ENCODE peak calls at places on chromosomes 5 and 9, in seven cellular contexts. One of them, this sample, is unnamed.

GRCh38 chr9:19184144-19184917 is 46.2 kb upstream of the DENND4C start:
- DNase-seq in adipocyte: peak; percentile 90
- DNase-seq in CD4-positive, alpha-beta T cell: peak; percentile 71
- DNase-seq in vagina: no peak
- DNase-seq in psoas muscle: peak; percentile 78
- DNase-seq in ovary: peak; percentile 84
- DNase-seq in cardiac muscle cell: no peak
- DNase-seq in this sample: peak; percentile 92

GRCh38 chr5:40796487-40796889 is 1.7 kb downstream of the PRKAA1 start:
- DNase-seq in adipocyte: peak; percentile 71
- DNase-seq in vagina: no peak
- DNase-seq in CD4-positive, alpha-beta T cell: no peak
- DNase-seq in psoas muscle: no peak
- DNase-seq in ovary: no peak
- DNase-seq in cardiac muscle cell: no peak
- DNase-seq in this sample: peak; percentile 10

GRCh38 chr5:121974261-121974660 is 12.5 kb downstream of the SRFBP1 start:
- DNase-seq in vagina: no peak
- DNase-seq in psoas muscle: no peak
- DNase-seq in ovary: no peak
- DNase-seq in CD4-positive, alpha-beta T cell: no peak
- DNase-seq in cardiac muscle cell: no peak
- DNase-seq in adipocyte: peak; percentile 19
- DNase-seq in this sample: no peak

GRCh38 chr9:29203216-29203930 is 1630.1 kb upstream of the C9orf72 start:
- DNase-seq in CD4-positive, alpha-beta T cell: no peak
- DNase-seq in adipocyte: no peak
- DNase-seq in vagina: no peak
- DNase-seq in ovary: no peak
- DNase-seq in psoas muscle: no peak
- DNase-seq in cardiac muscle cell: no peak
- DNase-seq in this sample: no peak

GRCh38 chr5:58452566-58453258 is 7.2 kb downstream of the PLK2 start:
- DNase-seq in CD4-positive, alpha-beta T cell: no peak
- DNase-seq in ovary: no peak
- DNase-seq in adipocyte: peak; percentile 50
- DNase-seq in cardiac muscle cell: no peak
- DNase-seq in psoas muscle: no peak
- DNase-seq in vagina: no peak
- DNase-seq in this sample: no peak

GRCh38 chr9:92736816-92737606 is 27.6 kb downstream of the BICD2 start:
- DNase-seq in psoas muscle: no peak
- DNase-seq in CD4-positive, alpha-beta T cell: no peak
- DNase-seq in adipocyte: no peak
- DNase-seq in cardiac muscle cell: no peak
- DNase-seq in vagina: no peak
- DNase-seq in ovary: peak; percentile 4
- DNase-seq in this sample: no peak

GRCh38 chr5:61916621-61917620 is 389.1 kb upstream of the KIF2A start:
- DNase-seq in ovary: no peak
- DNase-seq in vagina: no peak
- DNase-seq in cardiac muscle cell: no peak
- DNase-seq in CD4-positive, alpha-beta T cell: no peak
- DNase-seq in psoas muscle: no peak
- DNase-seq in adipocyte: no peak
- DNase-seq in this sample: no peak

GRCh38 chr9:89837152-89837551 is 232.3 kb downstream of the GADD45G start:
- DNase-seq in ovary: no peak
- DNase-seq in psoas muscle: no peak
- DNase-seq in vagina: no peak
- DNase-seq in CD4-positive, alpha-beta T cell: no peak
- DNase-seq in adipocyte: no peak
- DNase-seq in cardiac muscle cell: no peak
- DNase-seq in this sample: no peak

GRCh38 chr5:111146053-111146452 is 53.9 kb downstream of the WDR36 start:
- DNase-seq in cardiac muscle cell: peak; percentile 8
- DNase-seq in psoas muscle: no peak
- DNase-seq in vagina: no peak
- DNase-seq in ovary: no peak
- DNase-seq in CD4-positive, alpha-beta T cell: no peak
- DNase-seq in adipocyte: no peak
- DNase-seq in this sample: no peak

GRCh38 chr9:109683521-109683920 is 96.5 kb upstream of the PALM2AKAP2 start:
- DNase-seq in vagina: no peak
- DNase-seq in adipocyte: no peak
- DNase-seq in ovary: no peak
- DNase-seq in psoas muscle: no peak
- DNase-seq in cardiac muscle cell: no peak
- DNase-seq in CD4-positive, alpha-beta T cell: no peak
- DNase-seq in this sample: no peak

DNA sequence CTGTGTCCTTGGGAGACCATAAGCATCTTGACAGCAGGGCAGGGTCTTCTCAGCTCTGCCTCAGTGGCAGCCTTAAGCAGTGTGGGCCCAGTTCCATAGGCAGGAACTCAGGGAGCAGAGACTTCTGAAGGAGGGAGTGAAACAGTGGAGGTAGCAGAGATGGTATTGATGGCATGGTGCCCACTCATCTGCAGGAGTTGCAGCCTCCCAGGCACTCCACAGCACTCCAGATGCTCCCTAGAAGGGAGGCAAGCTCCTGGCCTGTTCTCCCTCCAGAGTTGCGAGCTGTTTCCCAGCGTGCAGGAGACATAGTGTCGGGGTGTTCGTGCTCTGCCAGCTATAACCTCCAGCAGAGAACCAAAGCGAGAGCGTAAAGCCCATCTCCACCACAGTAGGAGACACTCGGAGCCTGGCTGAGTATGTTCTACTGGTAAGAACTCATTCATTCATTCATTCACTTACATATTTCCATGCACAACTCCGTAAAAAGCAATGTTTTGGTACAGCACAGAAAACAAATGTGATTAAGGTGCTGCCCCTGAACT is 31.4 kb upstream of the UNC5A start:
- DNase-seq in vagina: peak; percentile 49
- DNase-seq in adipocyte: no peak
- DNase-seq in cardiac muscle cell: no peak
- DNase-seq in psoas muscle: no peak
- DNase-seq in CD4-positive, alpha-beta T cell: no peak
- DNase-seq in ovary: no peak
- DNase-seq in this sample: no peak
- H3K27me3 ChIP-seq in vagina: no peaks in the 10 kb centered on the region
- H3K27me3 ChIP-seq in adipocyte: peaks cover 71% of the 10 kb centered on the region
- H3K27me3 ChIP-seq in cardiac muscle cell: no peaks in the 10 kb centered on the region
- H3K27me3 ChIP-seq in psoas muscle: no peaks in the 10 kb centered on the region
- H3K27me3 ChIP-seq in CD4-positive, alpha-beta T cell: peaks cover 15% of the 10 kb centered on the region
- H3K27me3 ChIP-seq in ovary: no peaks in the 10 kb centered on the region
- H3K27me3 ChIP-seq in this sample: no peaks in the 10 kb centered on the region

GRCh38 chr9:131954299-131954698 is 125.4 kb downstream of the MED27 start:
- DNase-seq in psoas muscle: no peak
- DNase-seq in CD4-positive, alpha-beta T cell: no peak
- DNase-seq in cardiac muscle cell: peak; percentile 24
- DNase-seq in vagina: no peak
- DNase-seq in adipocyte: no peak
- DNase-seq in ovary: no peak
- DNase-seq in this sample: no peak
- H3K27me3 ChIP-seq in psoas muscle: no peaks in the 10 kb centered on the region
- H3K27me3 ChIP-seq in CD4-positive, alpha-beta T cell: no peaks in the 10 kb centered on the region
- H3K27me3 ChIP-seq in cardiac muscle cell: no peaks in the 10 kb centered on the region
- H3K27me3 ChIP-seq in vagina: no peaks in the 10 kb centered on the region
- H3K27me3 ChIP-seq in adipocyte: no peaks in the 10 kb centered on the region
- H3K27me3 ChIP-seq in ovary: no peaks in the 10 kb centered on the region
- H3K27me3 ChIP-seq in this sample: no peaks in the 10 kb centered on the region

DNA sequence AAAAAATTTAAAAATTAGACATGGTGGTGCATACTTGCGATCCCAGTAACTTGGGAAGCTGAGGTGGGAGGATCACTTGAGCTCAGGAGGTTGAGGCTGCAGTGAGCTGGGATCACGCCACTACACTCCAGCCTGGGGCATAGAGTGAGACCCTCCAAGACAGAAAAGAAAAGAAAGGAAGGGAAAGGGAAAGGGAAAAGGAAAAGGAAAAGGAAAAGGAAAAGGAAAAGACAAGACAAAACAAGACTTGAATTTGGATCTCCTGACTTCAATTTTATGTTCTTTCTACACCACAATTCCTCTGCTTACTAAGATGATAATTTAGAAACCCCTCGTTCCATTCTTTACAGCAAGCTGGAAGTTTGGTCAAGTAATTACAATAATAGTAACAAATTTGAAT is 88.1 kb downstream of the NR6A1 start:
- DNase-seq in vagina: no peak
- DNase-seq in adipocyte: no peak
- DNase-seq in CD4-positive, alpha-beta T cell: no peak
- DNase-seq in ovary: no peak
- DNase-seq in cardiac muscle cell: no peak
- DNase-seq in psoas muscle: no peak
- DNase-seq in this sample: no peak
- H3K27me3 ChIP-seq in vagina: no peaks in the 10 kb centered on the region
- H3K27me3 ChIP-seq in adipocyte: no peaks in the 10 kb centered on the region
- H3K27me3 ChIP-seq in CD4-positive, alpha-beta T cell: no peaks in the 10 kb centered on the region
- H3K27me3 ChIP-seq in ovary: no peaks in the 10 kb centered on the region
- H3K27me3 ChIP-seq in cardiac muscle cell: no peaks in the 10 kb centered on the region
- H3K27me3 ChIP-seq in psoas muscle: no peaks in the 10 kb centered on the region
- H3K27me3 ChIP-seq in this sample: no peaks in the 10 kb centered on the region

GRCh38 chr9:1044643-1045042 is 5.5 kb upstream of the DMRT2 start:
- DNase-seq in CD4-positive, alpha-beta T cell: no peak
- DNase-seq in ovary: no peak
- DNase-seq in psoas muscle: peak; percentile 91
- DNase-seq in adipocyte: no peak
- DNase-seq in cardiac muscle cell: no peak
- DNase-seq in vagina: no peak
- DNase-seq in this sample: no peak
- H3K27me3 ChIP-seq in CD4-positive, alpha-beta T cell: peaks cover 98% of the 10 kb centered on the region
- H3K27me3 ChIP-seq in ovary: no peaks in the 10 kb centered on the region
- H3K27me3 ChIP-seq in psoas muscle: peaks cover 4% of the 10 kb centered on the region
- H3K27me3 ChIP-seq in adipocyte: no peaks in the 10 kb centered on the region
- H3K27me3 ChIP-seq in cardiac muscle cell: peaks cover 98% of the 10 kb centered on the region
- H3K27me3 ChIP-seq in vagina: peaks cover 7% of the 10 kb centered on the region
- H3K27me3 ChIP-seq in this sample: peaks cover 7% of the 10 kb centered on the region

DNA sequence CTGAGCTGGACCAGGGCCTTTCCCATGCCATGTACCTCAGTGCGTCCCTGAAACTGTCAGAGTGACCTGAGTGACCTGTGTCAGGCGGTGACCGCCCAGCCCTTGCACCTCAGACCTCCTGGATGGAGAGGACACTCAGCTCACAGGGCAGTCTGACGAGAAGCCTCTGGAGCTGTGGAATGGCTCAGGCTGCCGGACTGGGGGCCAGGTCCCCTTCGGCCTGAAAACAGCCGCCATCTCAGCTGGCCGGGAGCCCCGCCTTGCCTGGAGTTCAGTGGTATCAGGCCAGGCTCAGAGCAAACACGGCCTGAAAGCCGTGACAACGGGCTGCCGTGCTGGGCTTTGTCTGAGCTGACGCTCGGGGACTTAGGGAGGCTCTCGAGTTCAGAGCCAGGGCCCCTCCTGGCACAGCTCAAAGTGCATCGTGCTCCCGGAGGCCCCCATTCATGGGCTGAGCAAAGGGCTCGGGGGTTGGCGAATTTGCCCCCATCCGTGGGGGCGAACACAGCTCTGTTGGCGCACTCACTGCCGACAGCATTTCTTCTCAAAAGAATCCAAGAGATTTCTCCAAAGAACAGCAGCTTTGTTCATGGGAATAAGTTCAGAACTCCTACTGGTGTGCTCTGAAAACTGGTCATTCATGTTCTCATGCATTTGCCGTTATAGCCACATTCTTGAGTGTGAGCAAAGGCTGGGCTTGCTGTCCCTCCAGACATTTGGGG is 8.4 kb upstream of the SLC9A3 start:
- DNase-seq in cardiac muscle cell: no peak
- DNase-seq in psoas muscle: no peak
- DNase-seq in ovary: no peak
- DNase-seq in vagina: no peak
- DNase-seq in CD4-positive, alpha-beta T cell: no peak
- DNase-seq in adipocyte: no peak
- DNase-seq in this sample: no peak
- H3K27me3 ChIP-seq in cardiac muscle cell: peaks cover 43% of the 10 kb centered on the region
- H3K27me3 ChIP-seq in psoas muscle: no peaks in the 10 kb centered on the region
- H3K27me3 ChIP-seq in ovary: no peaks in the 10 kb centered on the region
- H3K27me3 ChIP-seq in vagina: no peaks in the 10 kb centered on the region
- H3K27me3 ChIP-seq in CD4-positive, alpha-beta T cell: peaks cover 52% of the 10 kb centered on the region
- H3K27me3 ChIP-seq in adipocyte: peaks cover 80% of the 10 kb centered on the region
- H3K27me3 ChIP-seq in this sample: peaks cover 27% of the 10 kb centered on the region

DNA sequence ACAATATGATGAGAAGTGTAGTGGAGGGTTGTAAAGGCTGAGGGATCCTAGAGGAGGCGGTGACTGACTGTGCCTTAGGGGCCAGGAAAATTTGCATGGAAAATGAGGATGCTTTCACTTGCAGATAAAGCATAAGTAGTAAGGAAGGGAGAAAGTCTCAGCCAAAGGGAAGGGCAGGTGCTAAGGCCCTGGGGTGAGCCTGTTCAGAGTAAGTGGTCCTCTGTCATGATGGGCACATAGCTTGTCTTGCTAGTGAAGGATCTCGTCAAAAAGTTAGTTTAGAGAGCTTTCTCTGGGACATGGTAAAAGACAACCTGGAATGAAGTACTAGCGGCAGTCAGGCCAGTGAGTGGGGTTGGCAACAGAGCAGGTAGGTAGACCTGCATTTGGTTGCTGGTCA is 75.4 kb upstream of the CPLX2 start:
- DNase-seq in CD4-positive, alpha-beta T cell: no peak
- DNase-seq in psoas muscle: no peak
- DNase-seq in cardiac muscle cell: no peak
- DNase-seq in ovary: no peak
- DNase-seq in adipocyte: no peak
- DNase-seq in vagina: no peak
- DNase-seq in this sample: no peak
- H3K27me3 ChIP-seq in CD4-positive, alpha-beta T cell: peaks cover 52% of the 10 kb centered on the region
- H3K27me3 ChIP-seq in psoas muscle: no peaks in the 10 kb centered on the region
- H3K27me3 ChIP-seq in cardiac muscle cell: peaks cover 24% of the 10 kb centered on the region
- H3K27me3 ChIP-seq in ovary: no peaks in the 10 kb centered on the region
- H3K27me3 ChIP-seq in adipocyte: peaks cover 35% of the 10 kb centered on the region
- H3K27me3 ChIP-seq in vagina: no peaks in the 10 kb centered on the region
- H3K27me3 ChIP-seq in this sample: peaks cover 42% of the 10 kb centered on the region

DNA sequence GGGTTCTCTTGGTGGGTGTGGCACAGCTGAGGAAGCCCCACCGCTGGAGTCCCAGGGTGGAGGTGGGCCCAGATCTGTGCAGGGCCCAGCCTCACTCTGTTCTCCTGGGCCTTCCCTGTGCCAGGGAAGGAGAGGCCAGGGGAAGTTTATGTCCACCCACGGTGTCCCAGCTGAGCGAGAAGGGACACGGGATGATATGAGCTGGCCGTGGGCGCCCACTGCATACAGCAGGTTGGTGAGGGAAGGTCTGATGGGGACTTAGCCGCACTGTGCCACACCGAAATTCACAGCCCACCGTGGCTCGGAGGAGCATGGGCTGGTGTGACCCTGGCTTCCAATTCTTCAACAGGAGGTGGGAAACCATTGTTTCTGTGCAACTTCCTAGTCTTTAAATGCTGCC is 33.9 kb downstream of the UNC5A start:
- DNase-seq in adipocyte: no peak
- DNase-seq in vagina: no peak
- DNase-seq in CD4-positive, alpha-beta T cell: no peak
- DNase-seq in cardiac muscle cell: no peak
- DNase-seq in ovary: no peak
- DNase-seq in psoas muscle: no peak
- DNase-seq in this sample: no peak
- H3K27me3 ChIP-seq in adipocyte: peaks cover 43% of the 10 kb centered on the region
- H3K27me3 ChIP-seq in vagina: no peaks in the 10 kb centered on the region
- H3K27me3 ChIP-seq in CD4-positive, alpha-beta T cell: peaks cover 34% of the 10 kb centered on the region
- H3K27me3 ChIP-seq in cardiac muscle cell: no peaks in the 10 kb centered on the region
- H3K27me3 ChIP-seq in ovary: no peaks in the 10 kb centered on the region
- H3K27me3 ChIP-seq in psoas muscle: peaks cover 3% of the 10 kb centered on the region
- H3K27me3 ChIP-seq in this sample: peaks cover 30% of the 10 kb centered on the region

GRCh38 chr5:77851229-77852067 is 75.3 kb upstream of the TBCA start:
- DNase-seq in adipocyte: peak; percentile 63
- DNase-seq in vagina: no peak
- DNase-seq in psoas muscle: no peak
- DNase-seq in CD4-positive, alpha-beta T cell: no peak
- DNase-seq in cardiac muscle cell: peak; percentile 49
- DNase-seq in ovary: peak; percentile 27
- DNase-seq in this sample: peak; percentile 7
- H3K27me3 ChIP-seq in adipocyte: no peaks in the 10 kb centered on the region
- H3K27me3 ChIP-seq in vagina: no peaks in the 10 kb centered on the region
- H3K27me3 ChIP-seq in psoas muscle: no peaks in the 10 kb centered on the region
- H3K27me3 ChIP-seq in CD4-positive, alpha-beta T cell: peaks cover 39% of the 10 kb centered on the region
- H3K27me3 ChIP-seq in cardiac muscle cell: peaks cover 57% of the 10 kb centered on the region
- H3K27me3 ChIP-seq in ovary: no peaks in the 10 kb centered on the region
- H3K27me3 ChIP-seq in this sample: no peaks in the 10 kb centered on the region

This sample was measured in MG63.